ENCODE peak calls at places on chromosomes 7 and 10, in ten cellular contexts. O is stimulated activated CD4-positive, alpha-beta T cell treated with anti-CD3 and anti-CD28 coated beads, Interleukin-4, amount 100 ng/mL, for 1 hour; S is NCI-H1092; B is stimulated activated naive B cell treated with anti-CD40 and anti-IgM and Interleukin-4, amounts not matched to agents 10 μg/mL and 1 μg/mL and 100 μg/mL, for 72 hours; T is ascending aorta; F is NCI-H748 treated with DMSO at 0.1 percent for 48 hours; K is activated CD8-positive, alpha-beta memory T cell treated with anti-CD3 and anti-CD28 coated beads for 48 hours; V is tibial nerve; M is activated effector memory CD4-positive, alpha-beta T cell treated with anti-CD3 and anti-CD28 coated beads, Interleukin-2, amount 50 U/mL, for 16 hours; G is epithelial cell of esophagus. I is an unnamed sample.

GRCh38 chr7:154750353-154750801 is 252.5 kb downstream of the PAXIP1 start:
- DNase-seq in O (no peak), S (no peak), B (no peak), T (no peak), F (no peak), K (no peak), V (no peak), M (no peak), G (no peak), I (no peak)

GRCh38 chr7:93890041-93890463 is 501 bp downstream of the TFPI2 start:
- DNase-seq in O (no peak), S (no peak), B (peak; percentile 2), T (no peak), F (peak; percentile 11), K (no peak), V (no peak), M (no peak), G (peak; percentile 76), I (peak; percentile 57)

GRCh38 chr7:107147464-107148214 is 21.2 kb upstream of the HBP1 start:
- DNase-seq in O (no peak), S (no peak), B (no peak), T (no peak), F (peak; percentile 7), K (no peak), V (peak; percentile 29), M (peak; percentile 71), G (peak; percentile 51), I (peak; percentile 44)

GRCh38 chr7:153385502-153385901 is 626.0 kb downstream of the ACTR3B start:
- DNase-seq in O (no peak), S (no peak), B (no peak), T (no peak), F (no peak), K (no peak), V (no peak), M (no peak), G (no peak), I (no peak)

GRCh38 chr10:85851300-85851699 is 515.3 kb downstream of the GRID1 start:
- DNase-seq in O (no peak), S (no peak), B (no peak), T (no peak), F (no peak), K (no peak), V (no peak), M (no peak), G (peak; percentile 81), I (peak; percentile 96)

GRCh38 chr10:51748959-51749358 is 49.6 kb upstream of the CSTF2T start:
- DNase-seq in O (no peak), S (no peak), B (no peak), T (no peak), F (no peak), K (no peak), V (no peak), M (no peak), G (no peak), I (no peak)

GRCh38 chr10:89744021-89744420 is 42.6 kb downstream of the KIF20B start:
- DNase-seq in O (no peak), S (no peak), B (no peak), T (no peak), F (no peak), K (no peak), V (no peak), M (no peak), G (peak; percentile 14), I (peak; percentile 18)

GRCh38 chr7:15308831-15309230 is 253.0 kb downstream of the AGMO start:
- DNase-seq in O (no peak), S (no peak), B (no peak), T (no peak), F (no peak), K (no peak), V (no peak), M (no peak), G (no peak), I (no peak)

GRCh38 chr10:4687397-4687796 is 138.6 kb upstream of the AKR1E2 start:
- DNase-seq in O (no peak), S (no peak), B (no peak), T (no peak), F (no peak), K (no peak), V (no peak), M (no peak), G (peak; percentile 52), I (peak; percentile 55)

GRCh38 chr10:131571845-131572244 is 260.3 kb upstream of the TCERG1L start:
- DNase-seq in O (no peak), S (no peak), B (no peak), T (no peak), F (no peak), K (no peak), V (no peak), M (no peak), G (no peak), I (no peak)

GRCh38 chr10:3872700-3873099 is 87.7 kb upstream of the KLF6 start:
- DNase-seq in O (no peak), S (no peak), B (no peak), T (no peak), F (no peak), K (no peak), V (no peak), M (no peak), G (no peak), I (no peak)

GRCh38 chr10:79445708-79446450 is 455 bp upstream of the ZCCHC24 start:
- DNase-seq in O (peak; percentile 87), S (peak; percentile 73), B (peak; percentile 94), T (peak; percentile 98), F (peak; percentile 76), K (peak; percentile 93), V (peak; percentile 97), M (peak; percentile 98), G (peak; percentile 94), I (peak; percentile 88)

GRCh38 chr10:29078919-29079318 is 210.0 kb upstream of the LYZL1 start:
- DNase-seq in O (no peak), S (no peak), B (no peak), T (no peak), F (peak; percentile 71), K (no peak), V (no peak), M (no peak), G (no peak), I (no peak)

GRCh38 chr7:105521027-105521730 is 892 bp downstream of the PUS7 start:
- DNase-seq in O (peak; percentile 55), S (peak; percentile 82), B (peak; percentile 49), T (no peak), F (peak; percentile 28), K (peak; percentile 44), V (peak; percentile 17), M (peak; percentile 78), G (peak; percentile 53), I (peak; percentile 36)

GRCh38 chr7:106110885-106111670 is 1.0 kb downstream of the SYPL1 start:
- DNase-seq in O (no peak), S (no peak), B (no peak), T (no peak), F (peak; percentile 39), K (no peak), V (peak; percentile 19), M (no peak), G (peak; percentile 21), I (peak; percentile 47)

GRCh38 chr10:132489053-132489703 is 48.4 kb upstream of the INPP5A start:
- DNase-seq in O (no peak), S (no peak), B (no peak), T (no peak), F (no peak), K (no peak), V (no peak), M (no peak), G (no peak), I (no peak)

GRCh38 chr10:10270071-10270470 is 747.6 kb upstream of the CELF2 start:
- DNase-seq in O (no peak), S (no peak), B (no peak), T (no peak), F (no peak), K (no peak), V (no peak), M (no peak), G (no peak), I (no peak)